ENCODE peak calls at places on chromosome 13, in five cellular contexts. M, N, G, P and Y are unnamed samples.

GRCh38 chr13:96090240-96091101 is 564 bp downstream of the HS6ST3 start:
- DNase-seq in M (no peak), P (no peak), G (no peak), N (peak), Y (peak)

GRCh38 chr13:51585234-51585672 is 991 bp downstream of the WDFY2 start:
- DNase-seq in P (peak), M (no peak), N (no peak), G (peak), Y (peak)

GRCh38 chr13:105196052-105196451 is 1339.4 kb downstream of the EFNB2 start:
- DNase-seq in M (no peak), G (peak), N (no peak), P (peak), Y (no peak)

GRCh38 chr13:34065915-34066314 is 248.0 kb downstream of the RFC3 start:
- DNase-seq in M (no peak), N (no peak), P (no peak), G (no peak), Y (no peak)

GRCh38 chr13:102440259-102440936 is 38.5 kb upstream of the FGF14 start:
- DNase-seq in G (no peak), M (no peak), N (no peak), P (no peak), Y (peak)

GRCh38 chr13:66200555-66200954 is 1029.6 kb downstream of the PCDH9 start:
- DNase-seq in N (no peak), P (no peak), M (no peak), G (no peak), Y (no peak)

GRCh38 chr13:101115762-101116161 is 300.5 kb downstream of the NALCN start:
- DNase-seq in P (no peak), M (no peak), N (no peak), G (peak), Y (no peak)

GRCh38 chr13:23741879-23742510 is 147.2 kb downstream of the MIPEP start:
- DNase-seq in N (peak), G (no peak), P (no peak), M (no peak), Y (no peak)

GRCh38 chr13:88937381-88937780 is 1266.2 kb downstream of the SLITRK5 start:
- DNase-seq in N (no peak), M (no peak), P (no peak), G (no peak), Y (no peak)

GRCh38 chr13:113013303-113013702 is 44.3 kb downstream of the MCF2L start:
- DNase-seq in G (no peak), P (no peak), M (no peak), N (no peak), Y (no peak)

GRCh38 chr13:98742961-98743360 is 9.5 kb downstream of the SLC15A1 start:
- DNase-seq in M (no peak), P (no peak), G (no peak), N (no peak), Y (no peak)

GRCh38 chr13:111893071-111893606 is 173.8 kb upstream of the SOX1 start:
- DNase-seq in P (no peak), N (no peak), M (no peak), G (no peak), Y (no peak)

GRCh38 chr13:48155850-48156249 is 60.9 kb upstream of the MED4 start:
- DNase-seq in N (no peak), P (peak), M (no peak), G (peak), Y (no peak)

GRCh38 chr13:94552095-94552494 is 43.9 kb downstream of the TGDS start:
- DNase-seq in P (no peak), N (no peak), M (no peak), G (no peak), Y (no peak)

GRCh38 chr13:113157929-113158747 is at the start of gene PROZ:
- DNase-seq in P (no peak), G (no peak), N (no peak), M (no peak), Y (no peak)

GRCh38 chr13:98972627-98973026 is 5.2 kb downstream of the DOCK9 start:
- DNase-seq in P (peak), M (no peak), N (no peak), G (peak), Y (no peak)

GRCh38 chr13:48739346-48740037 is 85.8 kb downstream of the CYSLTR2 start:
- DNase-seq in N (no peak), G (peak), P (peak), M (no peak), Y (no peak)

GRCh38 chr13:53920916-53921315 is 892.3 kb downstream of the OLFM4 start:
- DNase-seq in G (no peak), M (no peak), N (no peak), P (no peak), Y (no peak)

GRCh38 chr13:99373436-99373835 is 66.2 kb upstream of the GPR183 start:
- DNase-seq in P (no peak), N (peak), M (no peak), G (no peak), Y (no peak)

GRCh38 chr13:113669871-113670341 is 2.9 kb downstream of the GRK1 start:
- DNase-seq in M (no peak), G (no peak), P (no peak), N (no peak), Y (no peak)

GRCh38 chr13:36298535-36299068 is 988 bp upstream of the CCDC169 start:
- DNase-seq in N (no peak), G (no peak), M (no peak), P (no peak), Y (no peak)

GRCh38 chr13:99218545-99218944 is 17.9 kb downstream of the UBAC2 start:
- DNase-seq in P (peak), N (no peak), G (peak), M (no peak), Y (no peak)

GRCh38 chr13:57877596-57877995 is 246.1 kb downstream of the PCDH17 start:
- DNase-seq in G (no peak), P (no peak), M (no peak), N (no peak), Y (no peak)

GRCh38 chr13:78040431-78040830 is 121.8 kb upstream of the EDNRB start:
- DNase-seq in M (no peak), N (no peak), P (no peak), G (no peak), Y (no peak)

GRCh38 chr13:40076765-40077362 is 421.4 kb downstream of the COG6 start:
- DNase-seq in G (no peak), M (no peak), P (no peak), N (no peak), Y (no peak)

GRCh38 chr13:92769064-92769463 is 457.5 kb upstream of the GPC6 start:
- DNase-seq in M (no peak), P (peak), N (no peak), G (peak), Y (no peak)

GRCh38 chr13:110352735-110353134 is 45.7 kb downstream of the COL4A2 start:
- DNase-seq in M (no peak), P (no peak), G (no peak), N (peak), Y (peak)

GRCh38 chr13:93259527-93260080 is 33.0 kb downstream of the GPC6 start:
- DNase-seq in P (peak), N (no peak), G (no peak), M (no peak), Y (no peak)

GRCh38 chr13:80499536-80500280 is 158.8 kb upstream of the SPRY2 start:
- DNase-seq in P (no peak), G (no peak), M (no peak), N (no peak), Y (no peak)

GRCh38 chr13:102351486-102351885 is 50.4 kb downstream of the FGF14 start:
- DNase-seq in N (no peak), M (no peak), G (no peak), P (no peak), Y (no peak)

GRCh38 chr13:25733061-25733491 is 318.7 kb downstream of the SHISA2 start:
- DNase-seq in G (no peak), N (no peak), P (no peak), M (no peak), Y (no peak)

GRCh38 chr13:31670831-31671617 is 68.3 kb upstream of the RXFP2 start:
- DNase-seq in P (no peak), G (no peak), M (no peak), N (no peak), Y (no peak)

GRCh38 chr13:40613954-40614353 is 52.5 kb downstream of the FOXO1 start:
- DNase-seq in N (no peak), P (no peak), G (no peak), M (no peak), Y (no peak)

GRCh38 chr13:26562538-26562890 is 5.0 kb downstream of the WASF3 start:
- DNase-seq in N (no peak), M (no peak), G (no peak), P (peak), Y (no peak)

GRCh38 chr13:33249894-33250293 is 35.7 kb downstream of the STARD13 start:
- DNase-seq in G (no peak), M (no peak), P (no peak), N (no peak), Y (no peak)